ENCODE peak calls at places on chromosomes 12 and 14, in nine cellular contexts. One of them, this sample, is unnamed.

GRCh38 chr12:15011162-15011561 is 38.3 kb downstream of the PDE6H start:
- DNase-seq in CD8-positive, alpha-beta T cell: no peak
- DNase-seq in cardiac muscle cell: no peak
- DNase-seq in upper lobe of right lung: no peak
- DNase-seq in lung: no peak
- DNase-seq in endodermal cell: peak; percentile 63
- DNase-seq in suprapubic skin: no peak
- DNase-seq in esophagus squamous epithelium: no peak
- DNase-seq in astrocyte: no peak
- DNase-seq in this sample: no peak

GRCh38 chr12:69540606-69541386 is 44.5 kb upstream of the CCT2 start:
- DNase-seq in CD8-positive, alpha-beta T cell: no peak
- DNase-seq in cardiac muscle cell: peak; percentile 44
- DNase-seq in upper lobe of right lung: no peak
- DNase-seq in lung: no peak
- DNase-seq in endodermal cell: no peak
- DNase-seq in suprapubic skin: no peak
- DNase-seq in esophagus squamous epithelium: no peak
- DNase-seq in astrocyte: peak; percentile 75
- DNase-seq in this sample: no peak

GRCh38 chr14:91929700-91930099 is 17.8 kb downstream of the FBLN5 start:
- DNase-seq in CD8-positive, alpha-beta T cell: no peak
- DNase-seq in cardiac muscle cell: peak; percentile 30
- DNase-seq in upper lobe of right lung: no peak
- DNase-seq in lung: no peak
- DNase-seq in endodermal cell: no peak
- DNase-seq in suprapubic skin: no peak
- DNase-seq in esophagus squamous epithelium: no peak
- DNase-seq in astrocyte: peak; percentile 23
- DNase-seq in this sample: no peak

GRCh38 chr12:20339060-20339459 is 29.3 kb upstream of the PDE3A start:
- DNase-seq in CD8-positive, alpha-beta T cell: no peak
- DNase-seq in cardiac muscle cell: no peak
- DNase-seq in upper lobe of right lung: no peak
- DNase-seq in lung: no peak
- DNase-seq in endodermal cell: no peak
- DNase-seq in suprapubic skin: no peak
- DNase-seq in esophagus squamous epithelium: no peak
- DNase-seq in astrocyte: peak; percentile 61
- DNase-seq in this sample: no peak

GRCh38 chr12:12214201-12214600 is 52.6 kb downstream of the LRP6 start:
- DNase-seq in CD8-positive, alpha-beta T cell: no peak
- DNase-seq in cardiac muscle cell: no peak
- DNase-seq in upper lobe of right lung: no peak
- DNase-seq in lung: no peak
- DNase-seq in endodermal cell: no peak
- DNase-seq in suprapubic skin: no peak
- DNase-seq in esophagus squamous epithelium: no peak
- DNase-seq in astrocyte: no peak
- DNase-seq in this sample: no peak

GRCh38 chr14:101399737-101400517 is 161.4 kb upstream of the DIO3 start:
- DNase-seq in CD8-positive, alpha-beta T cell: no peak
- DNase-seq in cardiac muscle cell: no peak
- DNase-seq in upper lobe of right lung: no peak
- DNase-seq in lung: no peak
- DNase-seq in endodermal cell: no peak
- DNase-seq in suprapubic skin: no peak
- DNase-seq in esophagus squamous epithelium: no peak
- DNase-seq in astrocyte: no peak
- DNase-seq in this sample: no peak

GRCh38 chr12:131242741-131243496 is 289.2 kb downstream of the ADGRD1 start:
- DNase-seq in CD8-positive, alpha-beta T cell: no peak
- DNase-seq in cardiac muscle cell: no peak
- DNase-seq in upper lobe of right lung: no peak
- DNase-seq in lung: no peak
- DNase-seq in endodermal cell: peak; percentile 93
- DNase-seq in suprapubic skin: no peak
- DNase-seq in esophagus squamous epithelium: no peak
- DNase-seq in astrocyte: no peak
- DNase-seq in this sample: peak; percentile 5

GRCh38 chr12:123990512-123990911 is 17.5 kb downstream of the ZNF664 start:
- DNase-seq in CD8-positive, alpha-beta T cell: no peak
- DNase-seq in cardiac muscle cell: peak; percentile 94
- DNase-seq in upper lobe of right lung: no peak
- DNase-seq in lung: no peak
- DNase-seq in endodermal cell: no peak
- DNase-seq in suprapubic skin: no peak
- DNase-seq in esophagus squamous epithelium: no peak
- DNase-seq in astrocyte: no peak
- DNase-seq in this sample: peak; percentile 28

GRCh38 chr14:23861666-23862065 is 91.9 kb upstream of the DHRS4 start:
- DNase-seq in CD8-positive, alpha-beta T cell: no peak
- DNase-seq in cardiac muscle cell: peak; percentile 12
- DNase-seq in upper lobe of right lung: no peak
- DNase-seq in lung: peak; percentile 31
- DNase-seq in endodermal cell: peak; percentile 67
- DNase-seq in suprapubic skin: no peak
- DNase-seq in esophagus squamous epithelium: no peak
- DNase-seq in astrocyte: no peak
- DNase-seq in this sample: no peak

GRCh38 chr12:13147688-13148531 is 44.4 kb upstream of the GSG1 start:
- DNase-seq in CD8-positive, alpha-beta T cell: no peak
- DNase-seq in cardiac muscle cell: no peak
- DNase-seq in upper lobe of right lung: peak; percentile 76
- DNase-seq in lung: peak; percentile 56
- DNase-seq in endodermal cell: peak; percentile 51
- DNase-seq in suprapubic skin: no peak
- DNase-seq in esophagus squamous epithelium: no peak
- DNase-seq in astrocyte: no peak
- DNase-seq in this sample: no peak

GRCh38 chr12:118055144-118055557 is 5.8 kb downstream of the WSB2 start:
- DNase-seq in CD8-positive, alpha-beta T cell: peak; percentile 42
- DNase-seq in cardiac muscle cell: no peak
- DNase-seq in upper lobe of right lung: no peak
- DNase-seq in lung: peak; percentile 54
- DNase-seq in endodermal cell: peak; percentile 89
- DNase-seq in suprapubic skin: no peak
- DNase-seq in esophagus squamous epithelium: no peak
- DNase-seq in astrocyte: no peak
- DNase-seq in this sample: no peak

GRCh38 chr14:48382961-48383360 is 707.6 kb upstream of the MDGA2 start:
- DNase-seq in CD8-positive, alpha-beta T cell: no peak
- DNase-seq in cardiac muscle cell: no peak
- DNase-seq in upper lobe of right lung: no peak
- DNase-seq in lung: no peak
- DNase-seq in endodermal cell: peak; percentile 38
- DNase-seq in suprapubic skin: no peak
- DNase-seq in esophagus squamous epithelium: no peak
- DNase-seq in astrocyte: no peak
- DNase-seq in this sample: no peak

GRCh38 chr12:111443586-111443985 is 37.9 kb downstream of the SH2B3 start:
- DNase-seq in CD8-positive, alpha-beta T cell: no peak
- DNase-seq in cardiac muscle cell: no peak
- DNase-seq in upper lobe of right lung: no peak
- DNase-seq in lung: no peak
- DNase-seq in endodermal cell: peak; percentile 45
- DNase-seq in suprapubic skin: peak; percentile 49
- DNase-seq in esophagus squamous epithelium: no peak
- DNase-seq in astrocyte: no peak
- DNase-seq in this sample: no peak
- H3K4me1 ChIP-seq in CD8-positive, alpha-beta T cell: peaks cover 58% of the 10 kb centered on the region
- H3K4me1 ChIP-seq in cardiac muscle cell: peaks cover 13% of the 10 kb centered on the region
- H3K4me1 ChIP-seq in upper lobe of right lung: peaks cover 94% of the 10 kb centered on the region
- H3K4me1 ChIP-seq in lung: peaks cover 50% of the 10 kb centered on the region
- H3K4me1 ChIP-seq in endodermal cell: peaks cover 4% of the 10 kb centered on the region
- H3K4me1 ChIP-seq in suprapubic skin: peaks cover 66% of the 10 kb centered on the region
- H3K4me1 ChIP-seq in esophagus squamous epithelium: peaks cover 59% of the 10 kb centered on the region
- H3K4me1 ChIP-seq in astrocyte: peaks cover 44% of the 10 kb centered on the region
- H3K4me1 ChIP-seq in this sample: peaks cover 100% of the 10 kb centered on the region

GRCh38 chr12:59833408-59833807 is 237.6 kb downstream of the SLC16A7 start:
- DNase-seq in CD8-positive, alpha-beta T cell: no peak
- DNase-seq in cardiac muscle cell: peak; percentile 1
- DNase-seq in upper lobe of right lung: no peak
- DNase-seq in lung: no peak
- DNase-seq in endodermal cell: no peak
- DNase-seq in suprapubic skin: no peak
- DNase-seq in esophagus squamous epithelium: no peak
- DNase-seq in astrocyte: no peak
- DNase-seq in this sample: no peak

GRCh38 chr12:59839514-59839913 is 243.7 kb downstream of the SLC16A7 start:
- DNase-seq in CD8-positive, alpha-beta T cell: no peak
- DNase-seq in cardiac muscle cell: peak; percentile 2
- DNase-seq in upper lobe of right lung: no peak
- DNase-seq in lung: no peak
- DNase-seq in endodermal cell: no peak
- DNase-seq in suprapubic skin: no peak
- DNase-seq in esophagus squamous epithelium: no peak
- DNase-seq in astrocyte: peak; percentile 2
- DNase-seq in this sample: no peak

DNA sequence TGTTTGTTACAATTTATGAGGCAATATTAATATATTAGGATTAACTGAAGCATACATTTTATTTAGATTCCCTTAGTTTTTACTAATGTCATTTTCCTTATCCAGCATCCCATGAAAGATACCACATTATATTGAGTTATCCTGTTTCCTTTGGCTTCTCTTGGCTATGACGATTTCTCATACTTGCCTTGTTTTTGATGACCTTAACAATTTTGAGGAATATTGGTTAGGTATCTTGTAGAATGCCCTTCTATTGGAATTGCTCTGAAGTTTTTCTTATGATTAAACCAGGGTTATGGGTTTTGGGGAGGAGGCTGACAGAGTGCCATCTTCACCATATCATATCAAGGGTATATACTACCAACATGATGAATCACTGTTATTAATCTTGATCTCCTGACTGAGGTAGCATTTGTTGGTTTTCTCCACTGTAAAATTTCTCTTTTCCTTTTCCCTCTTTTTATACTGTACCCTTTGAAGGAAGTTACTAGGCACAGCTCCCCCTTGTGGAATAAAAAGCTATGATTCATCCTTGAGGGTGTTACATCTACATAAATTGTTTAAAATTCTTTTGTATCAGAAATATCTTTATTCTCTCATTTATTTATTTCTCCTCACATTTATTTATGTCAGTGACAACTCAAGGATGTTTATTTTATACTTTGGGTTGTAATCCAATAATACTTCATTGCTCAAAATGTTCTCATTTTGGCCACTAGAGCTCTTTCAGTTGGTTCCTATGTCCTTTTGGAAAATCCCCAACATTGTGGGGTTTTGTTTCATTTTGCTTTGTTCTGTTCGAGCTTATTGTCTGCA is 239.0 kb downstream of the SLC16A7 start:
- DNase-seq in CD8-positive, alpha-beta T cell: no peak
- DNase-seq in cardiac muscle cell: peak; percentile 53
- DNase-seq in upper lobe of right lung: no peak
- DNase-seq in lung: no peak
- DNase-seq in endodermal cell: no peak
- DNase-seq in suprapubic skin: no peak
- DNase-seq in esophagus squamous epithelium: no peak
- DNase-seq in astrocyte: peak; percentile 8
- DNase-seq in this sample: no peak
- TF ChIP-seq CTCF in CD8-positive, alpha-beta T cell: peak; percentile 53
- TF ChIP-seq CTCF in cardiac muscle cell: peak; percentile 56
- TF ChIP-seq CTCF in upper lobe of right lung: peak; percentile 61
- TF ChIP-seq CTCF in lung: peak; percentile 6
- TF ChIP-seq CTCF in endodermal cell: peak; percentile 97
- TF ChIP-seq CTCF in suprapubic skin: peak; percentile 30
- TF ChIP-seq CTCF in esophagus squamous epithelium: peak; percentile 42
- TF ChIP-seq CTCF in astrocyte: peak; percentile 52
- TF ChIP-seq CTCF in this sample: peak; percentile 32

GRCh38 chr14:61610900-61611299 is 84.4 kb upstream of the HIF1A start:
- DNase-seq in CD8-positive, alpha-beta T cell: no peak
- DNase-seq in cardiac muscle cell: no peak
- DNase-seq in upper lobe of right lung: no peak
- DNase-seq in lung: no peak
- DNase-seq in endodermal cell: no peak
- DNase-seq in suprapubic skin: no peak
- DNase-seq in esophagus squamous epithelium: no peak
- DNase-seq in astrocyte: no peak
- DNase-seq in this sample: no peak
- H3K27ac ChIP-seq in CD8-positive, alpha-beta T cell: no peak overlapping the region
- H3K27ac ChIP-seq in cardiac muscle cell: no peak overlapping the region
- H3K27ac ChIP-seq in upper lobe of right lung: no peak overlapping the region
- H3K27ac ChIP-seq in lung: no peak overlapping the region
- H3K27ac ChIP-seq in endodermal cell: no peak overlapping the region
- H3K27ac ChIP-seq in suprapubic skin: no peak overlapping the region
- H3K27ac ChIP-seq in esophagus squamous epithelium: no peak overlapping the region
- H3K27ac ChIP-seq in astrocyte: no peak overlapping the region
- H3K27ac ChIP-seq in this sample: no peak overlapping the region

GRCh38 chr14:64700290-64700689 is 3.9 kb upstream of the PLEKHG3 start:
- DNase-seq in CD8-positive, alpha-beta T cell: no peak
- DNase-seq in cardiac muscle cell: no peak
- DNase-seq in upper lobe of right lung: no peak
- DNase-seq in lung: no peak
- DNase-seq in endodermal cell: no peak
- DNase-seq in suprapubic skin: no peak
- DNase-seq in esophagus squamous epithelium: no peak
- DNase-seq in astrocyte: no peak
- DNase-seq in this sample: no peak

GRCh38 chr14:64702493-64703392 is 1.5 kb upstream of the PLEKHG3 start:
- DNase-seq in CD8-positive, alpha-beta T cell: no peak
- DNase-seq in cardiac muscle cell: no peak
- DNase-seq in upper lobe of right lung: peak; percentile 82
- DNase-seq in lung: peak; percentile 65
- DNase-seq in endodermal cell: peak; percentile 96
- DNase-seq in suprapubic skin: peak; percentile 79
- DNase-seq in esophagus squamous epithelium: no peak
- DNase-seq in astrocyte: no peak
- DNase-seq in this sample: peak; percentile 24

GRCh38 chr14:64700894-64701293 is 3.3 kb upstream of the PLEKHG3 start:
- DNase-seq in CD8-positive, alpha-beta T cell: no peak
- DNase-seq in cardiac muscle cell: no peak
- DNase-seq in upper lobe of right lung: no peak
- DNase-seq in lung: no peak
- DNase-seq in endodermal cell: peak; percentile 39
- DNase-seq in suprapubic skin: no peak
- DNase-seq in esophagus squamous epithelium: no peak
- DNase-seq in astrocyte: no peak
- DNase-seq in this sample: no peak

GRCh38 chr14:64703393-64704144 is 655 bp upstream of the PLEKHG3 start:
- DNase-seq in CD8-positive, alpha-beta T cell: no peak
- DNase-seq in cardiac muscle cell: peak; percentile 46
- DNase-seq in upper lobe of right lung: no peak
- DNase-seq in lung: no peak
- DNase-seq in endodermal cell: no peak
- DNase-seq in suprapubic skin: no peak
- DNase-seq in esophagus squamous epithelium: no peak
- DNase-seq in astrocyte: peak; percentile 35
- DNase-seq in this sample: no peak

DNA sequence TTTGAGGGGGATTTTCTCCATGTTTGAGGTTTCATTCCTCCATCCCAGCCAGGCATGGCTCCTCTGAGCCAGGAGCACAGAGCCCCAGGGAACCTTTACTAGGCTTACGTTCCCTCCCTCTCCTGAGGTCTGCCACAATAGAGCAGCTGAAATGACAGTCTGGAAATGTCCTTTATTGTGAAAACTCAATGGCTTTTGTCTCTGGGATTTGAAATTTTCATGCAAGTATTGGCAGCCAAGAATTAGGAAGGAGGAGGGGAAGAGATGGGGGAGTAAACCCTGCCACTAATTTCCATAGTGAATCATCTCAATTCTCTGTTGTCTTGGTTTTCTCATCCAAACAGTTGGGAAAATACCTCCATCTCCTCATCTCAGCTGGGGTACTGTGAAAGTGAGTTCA is 2.6 kb upstream of the PLEKHG3 start:
- DNase-seq in CD8-positive, alpha-beta T cell: no peak
- DNase-seq in cardiac muscle cell: no peak
- DNase-seq in upper lobe of right lung: no peak
- DNase-seq in lung: no peak
- DNase-seq in endodermal cell: peak; percentile 72
- DNase-seq in suprapubic skin: no peak
- DNase-seq in esophagus squamous epithelium: no peak
- DNase-seq in astrocyte: no peak
- DNase-seq in this sample: no peak
- H3K4me1 ChIP-seq in CD8-positive, alpha-beta T cell: peaks cover 27% of the 10 kb centered on the region
- H3K4me1 ChIP-seq in cardiac muscle cell: peaks cover 31% of the 10 kb centered on the region
- H3K4me1 ChIP-seq in upper lobe of right lung: peaks cover 34% of the 10 kb centered on the region
- H3K4me1 ChIP-seq in lung: peaks cover 13% of the 10 kb centered on the region
- H3K4me1 ChIP-seq in endodermal cell: peaks cover 25% of the 10 kb centered on the region
- H3K4me1 ChIP-seq in suprapubic skin: peaks cover 47% of the 10 kb centered on the region
- H3K4me1 ChIP-seq in esophagus squamous epithelium: peaks cover 20% of the 10 kb centered on the region
- H3K4me1 ChIP-seq in astrocyte: peaks cover 22% of the 10 kb centered on the region
- H3K4me1 ChIP-seq in this sample: no peaks in the 10 kb centered on the region

This sample was measured in heart left ventricle.